ENCODE peak calls at places on chromosomes 7 and 10, in five cellular contexts. R is neural progenitor cell, M is heart left ventricle, P is adipocyte, D is upper lobe of right lung. S is an unnamed sample. For H3K4me1, the result is how much of the 10 kb centered on the place peaks cover.

GRCh38 chr7:20076835-20077234 is 140.3 kb downstream of the MACC1 start:
- DNase-seq in P (no peak), R (no peak), M (no peak), D (no peak), S (no peak)

GRCh38 chr7:71285614-71286013 is 153.7 kb downstream of the GALNT17 start:
- DNase-seq in P (no peak), R (no peak), D (no peak), M (no peak), S (no peak)

GRCh38 chr10:81847675-81848074 is 27.3 kb upstream of the NRG3 start:
- DNase-seq in P (no peak), R (peak), D (no peak), M (no peak), S (no peak)

GRCh38 chr10:18786458-18786857 is 127.2 kb downstream of the ARL5B start:
- DNase-seq in P (no peak), R (no peak), D (no peak), M (no peak), S (no peak)

GRCh38 chr7:35736725-35737124 is 41.8 kb upstream of the HERPUD2 start:
- DNase-seq in M (no peak), P (peak), R (no peak), D (no peak), S (no peak)

GRCh38 chr10:22324893-22325271 is 4.0 kb downstream of the BMI1 start:
- DNase-seq in P (no peak), D (no peak), M (no peak), R (no peak), S (no peak)

GRCh38 chr10:104300736-104301292 is 31.8 kb downstream of the GSTO2 start:
- DNase-seq in D (no peak), P (peak), R (no peak), M (peak), S (peak)

GRCh38 chr10:95758351-95759025 is 2.5 kb downstream of the ENTPD1 start:
- DNase-seq in P (no peak), R (no peak), M (no peak), D (no peak), S (no peak)

GRCh38 chr7:30815016-30815854 is 44.0 kb downstream of the MINDY4 start:
- DNase-seq in R (no peak), P (peak), D (no peak), M (no peak), S (no peak)

GRCh38 chr10:61931620-61932332 is 30.3 kb downstream of the ARID5B start:
- DNase-seq in M (no peak), R (no peak), D (no peak), P (no peak), S (no peak)

GRCh38 chr10:71319042-71319799 is at the start of gene SLC29A3:
- DNase-seq in R (peak), M (peak), P (peak), D (peak), S (peak)

GRCh38 chr10:9305018-9305655 is 1250.6 kb downstream of the GATA3 start:
- DNase-seq in D (no peak), R (peak), M (no peak), P (peak), S (no peak)

GRCh38 chr7:136914016-136914415 is 45.6 kb downstream of the CHRM2 start:
- DNase-seq in D (no peak), P (peak), M (no peak), R (no peak), S (no peak)

GRCh38 chr10:52883996-52884871 is 111.7 kb upstream of the MBL2 start:
- DNase-seq in M (no peak), D (no peak), R (peak), P (peak), S (no peak)

GRCh38 chr7:131524116-131524515 is 32.3 kb downstream of the PODXL start:
- DNase-seq in R (no peak), P (no peak), D (no peak), M (no peak), S (no peak)

GRCh38 chr7:31084226-31084625 is 32.1 kb downstream of the ADCYAP1R1 start:
- DNase-seq in R (no peak), D (peak), M (no peak), P (no peak), S (no peak)

GRCh38 chr10:75475470-75476182 is 44.2 kb downstream of the LRMDA start:
- DNase-seq in P (peak), M (no peak), D (no peak), R (no peak), S (no peak)

GRCh38 chr7:100694196-100694745 is at the start of gene GIGYF1:
- DNase-seq in P (peak), R (peak), D (peak), M (peak), S (peak)

GRCh38 chr10:69359089-69360025 is 57.4 kb downstream of the TACR2 start:
- DNase-seq in M (no peak), P (peak), D (no peak), R (no peak), S (no peak)

GRCh38 chr7:28986723-28987122 is 28.6 kb upstream of the TRIL start:
- DNase-seq in M (no peak), P (peak), D (no peak), R (no peak), S (no peak)

GRCh38 chr7:144481863-144482262 is 78.4 kb upstream of the NOBOX start:
- DNase-seq in D (no peak), M (no peak), P (no peak), R (no peak), S (no peak)

GRCh38 chr7:17991866-17992648 is 35.6 kb downstream of the PRPS1L1 start:
- DNase-seq in P (no peak), D (no peak), R (peak), M (no peak), S (no peak)

GRCh38 chr10:27138277-27138676 is 15.9 kb downstream of the YME1L1 start:
- DNase-seq in D (no peak), R (no peak), M (no peak), P (no peak), S (no peak)

GRCh38 chr7:5501465-5501864 is 77.8 kb upstream of the TNRC18 start:
- DNase-seq in P (no peak), D (no peak), M (no peak), R (no peak), S (no peak)

GRCh38 chr10:33193057-33193866 is 141.2 kb downstream of the NRP1 start:
- DNase-seq in P (peak), M (peak), D (peak), R (peak), S (peak)

GRCh38 chr7:134330990-134331389 is 14.3 kb upstream of the SLC35B4 start:
- DNase-seq in M (no peak), R (no peak), P (no peak), D (no peak), S (no peak)

GRCh38 chr10:102289356-102289755 is 44.0 kb downstream of the GBF1 start:
- DNase-seq in D (no peak), P (no peak), R (no peak), M (no peak), S (no peak)

GRCh38 chr10:42998481-42999384 is 78.1 kb upstream of the RET start:
- DNase-seq in D (peak), M (peak), R (no peak), P (no peak), S (peak)

GRCh38 chr10:28577506-28577905 is 44.6 kb downstream of the WAC start:
- DNase-seq in R (no peak), P (no peak), D (no peak), M (no peak), S (no peak)

GRCh38 chr10:28580825-28581224 is 47.9 kb downstream of the WAC start:
- DNase-seq in D (no peak), M (no peak), P (no peak), R (no peak), S (no peak)

GRCh38 chr10:28571265-28571664 is 38.3 kb downstream of the WAC start:
- DNase-seq in D (no peak), M (no peak), P (no peak), R (no peak), S (no peak)

GRCh38 chr10:28578454-28578853 is 45.5 kb downstream of the WAC start:
- DNase-seq in P (no peak), M (no peak), R (no peak), D (no peak), S (no peak)

DNA sequence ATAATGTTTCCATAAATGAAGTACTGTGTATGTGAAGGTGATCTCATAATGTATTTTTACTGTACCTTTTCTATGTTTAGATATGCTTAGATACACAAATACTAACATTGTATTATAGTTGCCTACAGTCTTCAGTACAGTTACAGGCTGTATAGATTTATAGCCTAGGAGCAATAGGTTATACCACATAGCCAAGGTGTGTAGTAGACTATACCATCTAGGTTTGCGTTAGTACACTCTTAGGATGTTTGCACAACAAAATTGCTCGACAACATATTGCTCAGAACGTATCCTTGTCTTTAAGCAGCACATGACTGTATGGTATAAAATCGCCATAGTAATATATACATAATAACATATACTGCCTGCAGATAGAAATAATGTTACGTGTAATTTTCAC is 42.9 kb downstream of the WAC start:
- DNase-seq in M (no peak), P (no peak), R (no peak), D (no peak), S (no peak)
- H3K4me1 ChIP-seq in M (half or more), P (under half), R (under half), D (under half), S (under half)

DNA sequence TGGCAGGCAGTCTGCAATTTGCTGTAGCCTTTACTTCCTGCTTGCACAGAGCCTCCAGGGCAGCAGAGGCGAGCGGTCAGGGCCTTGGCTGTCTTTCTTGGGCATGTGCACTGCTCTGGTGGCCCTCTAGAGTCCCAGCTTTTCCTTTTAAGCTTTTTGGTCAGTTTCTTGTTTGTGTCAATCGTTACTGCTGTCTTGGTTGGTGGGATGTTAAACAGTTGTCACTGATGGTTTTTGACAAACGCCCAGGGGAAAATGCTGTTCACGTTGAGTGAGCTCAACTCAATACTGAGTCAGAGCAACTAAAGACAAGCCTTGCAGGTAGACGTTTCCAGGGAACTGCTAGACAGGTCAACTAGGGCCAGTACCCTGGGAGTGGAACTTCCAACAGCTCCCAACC is 14.0 kb downstream of the PRKRIP1 start:
- DNase-seq in D (no peak), P (no peak), R (no peak), M (no peak), S (no peak)
- H3K4me1 ChIP-seq in D (under half), P (under half), R (under half), M (under half), S (under half)

GRCh38 chr7:75725306-75725705 is 13.4 kb downstream of the HIP1 start:
- DNase-seq in P (no peak), M (no peak), R (no peak), D (no peak), S (no peak)
- H3K4me1 ChIP-seq in P (under half), M (under half), R (under half), D (under half), S (under half)

DNA sequence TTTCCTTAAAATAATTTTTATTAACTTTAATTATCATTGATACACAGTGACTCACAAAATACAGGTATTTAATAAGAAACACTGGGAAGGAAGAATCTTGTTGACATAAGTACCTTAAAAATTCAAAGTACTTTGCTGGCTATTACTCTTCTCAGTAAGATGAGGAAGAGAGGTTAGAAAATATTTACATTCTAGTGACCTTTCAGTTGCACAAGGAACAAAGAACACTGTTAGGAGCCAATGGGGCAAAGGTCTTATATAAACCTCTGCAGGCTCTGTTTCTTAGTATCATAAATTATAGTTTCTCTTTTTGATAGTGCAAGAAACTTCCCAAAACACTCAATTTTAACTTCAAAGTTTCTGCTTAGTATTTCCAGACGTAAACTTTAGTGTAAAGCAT is 4.8 kb upstream of the TAX1BP1 start:
- DNase-seq in R (no peak), D (no peak), P (no peak), M (no peak), S (no peak)
- H3K4me1 ChIP-seq in R (under half), D (under half), P (under half), M (under half), S (under half)

GRCh38 chr10:108639010-108639409 is 1284.3 kb downstream of the XPNPEP1 start:
- DNase-seq in D (no peak), M (no peak), R (no peak), P (no peak), S (no peak)
- H3K4me1 ChIP-seq in D (under half), M (under half), R (under half), P (under half), S (under half)

DNA sequence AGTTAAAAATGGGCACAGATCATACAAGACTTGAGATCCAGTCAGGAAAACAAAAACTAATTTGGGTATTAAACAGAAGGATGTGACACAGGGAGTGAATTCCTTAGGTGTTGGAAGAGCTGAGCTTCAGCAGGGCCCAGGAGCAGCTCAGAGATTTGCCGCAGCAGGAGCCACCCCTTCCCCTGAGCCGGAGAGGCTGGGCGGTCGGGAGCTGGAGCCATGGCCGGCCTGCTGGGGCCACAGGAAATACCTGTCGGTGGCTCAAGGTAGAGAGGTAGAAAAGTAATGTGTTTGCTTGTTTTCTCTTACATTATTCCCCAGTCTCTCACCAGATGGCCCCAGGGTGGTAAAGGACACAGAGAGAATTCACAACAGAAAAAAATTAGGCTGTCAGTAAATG is 52.2 kb downstream of the DYNC2I1 start:
- DNase-seq in M (no peak), D (no peak), R (no peak), P (no peak), S (no peak)
- H3K4me1 ChIP-seq in M (under half), D (under half), R (under half), P (under half), S (under half)

GRCh38 chr7:77406421-77406820 is 9.7 kb downstream of the GSAP start:
- DNase-seq in P (no peak), D (no peak), R (no peak), M (no peak), S (no peak)
- H3K4me1 ChIP-seq in P (under half), D (under half), R (under half), M (under half), S (under half)

GRCh38 chr7:47526466-47526865 is 55.4 kb downstream of the TNS3 start:
- DNase-seq in D (peak), R (no peak), P (no peak), M (no peak), S (peak)
- H3K4me1 ChIP-seq in D (under half), R (under half), P (under half), M (under half), S (under half)

S was measured in right lobe of liver.